ENCODE peak calls at places on chromosomes 6 and 20, in four cellular contexts. M is AG04450, B is omental fat pad, S is natural killer cell. C is an unnamed sample.
A peak's percentile ranks its signal among the peaks of the same experiment; 100 is the strongest.

GRCh38 chr6:37134622-37135191 is 35.2 kb upstream of the PIM1 start:
- DNase-seq in B (peak; percentile 37), M (peak; percentile 69), S (no peak), C (peak; percentile 97)

GRCh38 chr20:33370296-33370695 is 31.0 kb downstream of the CDK5RAP1 start:
- DNase-seq in S (peak; percentile 48), M (no peak), B (no peak), C (no peak)

GRCh38 chr20:47273591-47274235 is 82.8 kb downstream of the ZMYND8 start:
- DNase-seq in M (no peak), S (no peak), B (no peak), C (no peak)

GRCh38 chr6:106959985-106960384 is 14.5 kb downstream of the CD24 start:
- DNase-seq in M (no peak), B (no peak), S (no peak), C (no peak)

GRCh38 chr20:20786428-20786827 is 74.0 kb upstream of the RALGAPA2 start:
- DNase-seq in S (no peak), B (no peak), M (no peak), C (no peak)

GRCh38 chr6:134740473-134741192 is 209.3 kb downstream of the ALDH8A1 start:
- DNase-seq in M (no peak), S (no peak), B (no peak), C (no peak)

GRCh38 chr6:30465582-30466306 is 23.6 kb upstream of the HLA-E start:
- DNase-seq in M (no peak), S (no peak), B (no peak), C (no peak)

GRCh38 chr20:20489623-20490341 is 121.9 kb downstream of the INSM1 start:
- DNase-seq in M (no peak), S (no peak), B (no peak), C (no peak)

GRCh38 chr20:51116765-51117686 is 94.1 kb upstream of the KCNG1 start:
- DNase-seq in M (peak; percentile 8), S (no peak), B (no peak), C (no peak)

GRCh38 chr20:3744806-3745685 is 12.6 kb downstream of the HSPA12B start:
- DNase-seq in M (no peak), B (no peak), S (peak; percentile 49), C (no peak)

GRCh38 chr20:32368930-32369329 is 10.8 kb downstream of the ASXL1 start:
- DNase-seq in B (no peak), M (no peak), S (no peak), C (no peak)

GRCh38 chr6:170284126-170284773 is 6.6 kb downstream of the DLL1 start:
- DNase-seq in S (no peak), M (no peak), B (no peak), C (no peak)

GRCh38 chr6:134299236-134299635 is 18.7 kb downstream of the SGK1 start:
- DNase-seq in M (no peak), S (no peak), B (no peak), C (no peak)

GRCh38 chr20:10927011-10927583 is 253.3 kb upstream of the JAG1 start:
- DNase-seq in M (no peak), B (no peak), S (no peak), C (no peak)

GRCh38 chr6:54681267-54681666 is 165.3 kb upstream of the FAM83B start:
- DNase-seq in B (no peak), M (no peak), S (no peak), C (no peak)

GRCh38 chr6:29792123-29793035 is 35.2 kb upstream of the HLA-G start:
- DNase-seq in M (no peak), S (peak; percentile 57), B (peak; percentile 34), C (no peak)

GRCh38 chr20:21048841-21049273 is 57.3 kb downstream of the LINC00237 start:
- DNase-seq in M (no peak), S (peak; percentile 27), B (no peak), C (no peak)

GRCh38 chr20:35007413-35007812 is 51.7 kb downstream of the MYH7B start:
- DNase-seq in S (no peak), B (no peak), M (no peak), C (no peak)

GRCh38 chr6:157405986-157406385 is 25.0 kb downstream of the ZDHHC14 start:
- DNase-seq in B (no peak), S (no peak), M (no peak), C (no peak)

GRCh38 chr6:151372164-151372563 is 19.2 kb downstream of the ZBTB2 start:
- DNase-seq in B (no peak), M (no peak), S (no peak), C (no peak)

GRCh38 chr6:107807186-107807585 is 16.9 kb downstream of the SCML4 start:
- DNase-seq in S (no peak), B (no peak), M (no peak), C (no peak)

GRCh38 chr6:70998148-70998547 is 41.3 kb upstream of the B3GAT2 start:
- DNase-seq in S (no peak), M (no peak), B (no peak), C (no peak)

GRCh38 chr20:59525500-59526241 is 78.7 kb upstream of the PHACTR3 start:
- DNase-seq in B (no peak), M (no peak), S (no peak), C (peak; percentile 21)

GRCh38 chr20:59520814-59521213 is 83.5 kb upstream of the PHACTR3 start:
- DNase-seq in M (no peak), B (no peak), S (no peak), C (no peak)

DNA sequence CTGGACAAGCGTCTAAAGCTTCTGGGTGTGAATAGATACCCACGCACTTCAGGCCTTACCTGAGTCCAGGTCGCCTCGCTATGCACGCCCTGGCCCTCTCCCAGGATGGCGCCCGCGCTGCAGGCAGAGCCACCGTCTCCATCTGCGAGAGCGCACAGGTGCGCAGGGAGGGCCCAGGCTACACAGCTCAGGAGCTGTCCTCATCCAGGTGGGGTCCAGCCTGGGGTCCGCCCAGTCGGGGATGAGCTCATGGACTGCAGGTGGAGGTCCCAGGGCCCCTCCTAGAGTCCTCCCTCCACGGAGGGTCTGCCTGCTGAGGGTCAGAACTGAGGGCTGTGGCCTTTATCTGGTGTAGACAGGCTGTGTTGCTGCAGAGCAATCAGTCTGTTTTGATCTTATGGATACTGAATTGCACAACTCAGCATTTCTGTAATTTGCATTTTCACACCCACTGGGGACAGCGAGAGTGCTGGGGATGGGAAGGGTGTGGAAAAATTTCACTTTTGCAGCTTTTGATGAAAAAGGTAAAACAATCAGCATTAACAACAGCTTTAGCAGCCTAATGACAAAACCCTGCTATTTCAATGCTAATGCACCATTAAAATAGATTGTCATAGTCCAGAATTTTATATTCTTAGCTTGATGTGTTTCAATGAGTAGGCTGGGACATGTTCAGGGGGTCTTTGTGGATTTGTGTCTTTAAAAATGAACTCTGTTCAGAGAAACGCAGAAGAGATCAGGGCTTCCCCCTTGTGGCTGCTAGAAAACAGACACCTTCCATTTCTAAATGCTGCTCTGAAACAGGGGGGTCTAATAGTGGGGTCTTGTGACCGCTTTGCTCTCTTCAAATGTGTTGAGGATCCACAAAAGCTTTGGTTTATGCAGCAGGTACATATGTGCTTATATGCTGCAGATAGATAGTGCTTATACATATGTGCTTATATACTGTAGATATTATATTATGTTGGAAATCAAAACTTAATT is 77.8 kb upstream of the PHACTR3 start:
- DNase-seq in M (no peak), S (no peak), B (no peak), C (no peak)
- TF ChIP-seq CTCF in M (peak; percentile 27), S (no peak), B (no peak), C (peak; percentile 33)

DNA sequence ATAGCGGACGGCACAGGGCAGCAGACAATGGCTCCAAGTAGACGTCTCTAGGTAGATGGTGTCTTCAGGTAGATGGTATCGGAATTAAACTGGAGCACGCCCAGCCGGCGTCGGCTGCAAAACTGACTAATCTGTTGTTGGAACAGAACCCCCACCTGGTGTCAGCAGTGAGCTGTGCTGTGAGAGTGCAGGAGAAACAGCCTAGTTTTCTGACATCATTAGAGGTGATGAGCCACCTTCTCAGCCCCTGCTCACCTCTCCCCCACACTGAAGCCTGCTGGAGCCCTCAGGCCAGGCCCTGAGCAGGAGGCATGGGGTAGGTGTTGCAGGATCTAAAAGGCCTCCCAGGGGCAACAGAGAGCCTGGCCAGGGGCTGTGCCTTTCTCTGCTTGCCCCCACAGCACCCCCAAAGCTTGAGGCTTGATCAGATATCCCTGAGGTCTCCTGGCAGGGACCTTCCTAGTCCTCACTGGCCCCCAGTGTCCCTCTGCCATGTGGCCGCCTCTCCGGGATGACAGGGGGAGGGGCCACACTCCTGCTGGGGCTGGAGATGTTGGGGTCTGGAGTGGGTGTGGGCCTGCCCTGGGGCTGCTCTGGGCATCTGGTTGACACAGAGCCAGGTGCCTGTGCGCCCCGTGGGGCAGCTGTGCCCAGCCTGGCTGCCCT is 6.9 kb upstream of the HELZ2 start:
- DNase-seq in S (peak; percentile 38), M (no peak), B (no peak), C (no peak)
- TF ChIP-seq CTCF in S (peak; percentile 39), M (peak; percentile 57), B (no peak), C (peak; percentile 49)

GRCh38 chr6:42963855-42964605 is 3.5 kb downstream of the GNMT start:
- DNase-seq in S (no peak), B (no peak), M (peak; percentile 20), C (no peak)
- TF ChIP-seq CTCF in S (no peak), B (no peak), M (peak; percentile 41), C (peak; percentile 46)

DNA sequence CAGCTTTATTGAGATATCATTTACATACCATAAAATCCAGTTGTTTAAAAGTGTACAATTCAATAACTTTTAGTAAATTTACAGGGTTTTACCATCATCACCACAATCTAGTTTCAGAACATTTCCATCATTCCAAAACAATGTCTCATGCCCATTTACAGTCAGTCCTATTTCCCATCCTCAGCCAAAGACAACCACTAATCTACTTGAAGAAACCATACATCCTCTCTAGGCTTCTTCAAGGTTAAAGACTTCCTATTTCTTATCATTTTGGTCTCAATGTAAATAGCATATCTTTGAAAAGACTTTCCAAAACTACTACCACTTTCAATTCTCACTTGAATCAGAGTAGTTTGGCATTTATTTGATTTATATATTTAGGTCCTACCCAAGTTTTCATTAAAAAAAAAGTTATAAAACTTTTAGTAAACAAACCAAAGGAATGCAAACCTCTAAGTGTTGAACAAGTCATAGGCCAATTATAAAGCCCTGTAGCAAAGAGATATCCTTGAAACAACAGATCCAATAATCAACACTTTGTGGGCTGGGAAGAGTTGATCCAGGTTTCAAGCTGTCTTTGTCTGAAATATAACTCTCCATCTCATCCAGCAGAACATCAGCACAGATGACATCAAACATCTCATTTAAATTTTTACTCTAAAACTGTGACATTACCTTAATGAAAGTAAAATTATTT is 211.3 kb upstream of the RUNX2 start:
- DNase-seq in B (no peak), S (no peak), M (peak; percentile 18), C (peak; percentile 33)
- TF ChIP-seq CTCF in B (no peak), S (no peak), M (no peak), C (no peak)

GRCh38 chr20:8527998-8528397 is 395.9 kb downstream of the PLCB1 start:
- DNase-seq in M (peak; percentile 51), S (no peak), B (no peak), C (peak; percentile 66)
- TF ChIP-seq CTCF in M (no peak), S (no peak), B (no peak), C (no peak)

DNA sequence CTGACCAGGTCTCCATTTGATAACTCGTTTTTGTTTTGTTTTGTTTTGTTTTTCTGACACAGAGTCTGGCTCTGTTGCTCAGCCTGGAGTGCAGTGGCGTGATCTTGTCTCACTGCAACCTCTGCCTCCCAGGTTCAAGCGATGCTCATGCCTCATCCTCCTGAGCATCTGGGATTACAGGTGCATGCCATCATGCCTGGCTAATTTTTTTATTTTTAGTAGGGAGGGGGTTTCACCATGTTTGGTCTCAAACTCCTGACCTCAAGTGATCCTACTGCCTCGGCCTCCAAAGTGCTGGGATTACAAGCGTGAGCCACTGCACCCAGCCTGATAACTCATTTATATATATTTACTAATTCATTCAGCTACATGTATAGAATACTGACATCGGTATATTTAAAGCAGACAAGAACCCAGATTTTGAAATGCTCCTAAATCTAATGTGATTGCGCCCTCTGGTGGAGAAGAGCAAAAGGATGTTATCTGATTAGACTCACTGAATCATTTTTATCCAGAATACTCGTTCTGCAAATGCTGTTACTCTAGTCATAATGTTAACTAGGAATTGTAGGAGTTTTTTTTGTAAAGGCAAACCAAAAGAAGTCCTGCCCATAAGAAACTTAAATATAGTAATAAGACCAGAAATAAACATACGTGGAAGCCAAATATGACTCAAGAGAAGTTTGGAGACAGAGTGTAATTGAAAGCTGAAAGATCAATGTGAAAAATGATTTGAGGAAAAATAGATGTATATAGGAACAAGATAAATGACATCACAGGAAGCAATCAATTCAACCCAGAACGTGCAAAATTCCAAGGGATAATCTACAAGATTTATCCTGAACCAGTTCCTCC is 5.3 kb upstream of the COL12A1 start:
- DNase-seq in B (peak; percentile 63), S (no peak), M (peak; percentile 52), C (no peak)
- TF ChIP-seq CTCF in B (no peak), S (peak; percentile 90), M (peak; percentile 79), C (peak; percentile 59)